ENCODE peak calls at places on chromosome X, in seven cellular contexts. L is K562, F is H1, G is HCT116, N is SK-N-SH, C is HepG2, D is GM12878. T is an unnamed sample.

GRCh38 chrX:318739-319578 is at the start of gene GTPBP6:
- DNase-seq in C (peak), G (peak), L (peak), D (peak), N (peak), F (peak), T (peak)

GRCh38 chrX:142089193-142089592 is 115.9 kb downstream of the MAGEC2 start:
- DNase-seq in D (no peak), N (peak), G (no peak), L (no peak), C (no peak), F (no peak), T (peak)

GRCh38 chrX:66023726-66024467 is 16.0 kb downstream of the VSIG4 start:
- DNase-seq in N (no peak), C (no peak), L (no peak), D (no peak), F (no peak), G (no peak), T (no peak)

GRCh38 chrX:133921764-133922389 is 63.5 kb downstream of the GPC3 start:
- DNase-seq in N (peak), D (no peak), F (peak), L (peak), G (peak), C (peak), T (peak)

GRCh38 chrX:108511721-108512120 is 72.1 kb downstream of the COL4A5 start:
- DNase-seq in D (no peak), L (no peak), G (no peak), C (no peak), F (no peak), N (no peak), T (no peak)

GRCh38 chrX:105120460-105120859 is 100.0 kb downstream of the TEX13A start:
- DNase-seq in D (no peak), L (no peak), G (no peak), N (no peak), F (no peak), C (no peak), T (no peak)

GRCh38 chrX:149151805-149152757 is 353.0 kb downstream of the IDS start:
- DNase-seq in F (no peak), D (peak), L (no peak), G (no peak), C (no peak), N (no peak), T (no peak)

GRCh38 chrX:118823263-118824172 is at the start of gene ZCCHC12:
- DNase-seq in L (peak), N (peak), D (no peak), F (peak), G (peak), C (peak), T (no peak)

GRCh38 chrX:72238721-72239475 is at the start of gene ERCC6L:
- DNase-seq in N (peak), D (peak), L (peak), C (peak), G (peak), F (peak), T (peak)

GRCh38 chrX:65610040-65610439 is 57.4 kb upstream of the MSN start:
- DNase-seq in G (no peak), F (no peak), D (no peak), C (no peak), L (no peak), N (no peak), T (no peak)

GRCh38 chrX:149853925-149854324 is 27.1 kb upstream of the MAGEA8 start:
- DNase-seq in N (no peak), C (no peak), D (no peak), G (no peak), L (peak), F (no peak), T (no peak)

GRCh38 chrX:9566150-9566621 is 101.3 kb downstream of the TBL1X start:
- DNase-seq in D (no peak), L (peak), N (no peak), C (peak), G (peak), F (no peak), T (no peak)

GRCh38 chrX:40207626-40208025 is 109.9 kb upstream of the BCOR start:
- DNase-seq in G (no peak), N (no peak), L (peak), D (no peak), C (no peak), F (no peak), T (no peak)

GRCh38 chrX:37361596-37361995 is 12.4 kb downstream of the PRRG1 start:
- DNase-seq in D (no peak), N (no peak), F (no peak), L (no peak), C (no peak), G (no peak), T (no peak)

GRCh38 chrX:141341341-141341740 is 99.0 kb upstream of the SPANXC start:
- DNase-seq in C (no peak), F (no peak), G (no peak), L (no peak), D (no peak), N (no peak), T (peak)

GRCh38 chrX:48597353-48598264 is at the start of gene WDR13:
- DNase-seq in C (peak), F (peak), N (peak), G (peak), L (peak), D (peak), T (peak)

GRCh38 chrX:15744181-15744867 is 6.3 kb downstream of the CA5B start:
- DNase-seq in F (no peak), N (no peak), L (no peak), D (no peak), G (no peak), C (peak), T (no peak)

DNA sequence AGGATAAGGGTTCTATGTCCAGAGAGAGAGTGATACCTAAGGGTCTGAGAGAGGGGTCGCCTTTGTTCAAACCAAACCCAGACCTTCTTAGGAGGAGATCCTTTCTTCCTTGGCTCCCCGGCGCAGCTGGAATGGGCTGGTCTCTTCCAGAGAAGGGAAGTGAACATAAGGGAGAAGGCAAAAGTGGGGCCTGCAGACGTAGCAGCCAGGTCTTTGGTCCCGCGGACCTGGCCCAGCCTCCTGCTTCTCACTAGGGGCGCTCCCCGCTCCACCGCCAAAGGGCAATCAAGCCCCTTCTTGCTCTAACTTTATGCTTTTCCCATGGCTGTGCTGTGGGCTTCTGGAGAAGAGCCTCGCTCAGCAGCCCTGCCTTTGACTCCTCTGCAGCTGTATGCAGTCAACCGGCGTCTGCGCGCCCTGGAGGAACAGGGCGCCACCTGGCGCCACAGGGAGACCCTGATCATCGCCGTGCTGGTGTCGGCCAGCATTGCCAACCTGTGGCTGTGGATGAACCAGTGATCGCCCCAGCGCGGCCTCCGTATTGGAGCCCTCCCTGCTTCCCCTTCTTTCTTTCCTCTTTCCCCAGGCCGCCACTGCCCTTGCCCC is 6.5 kb downstream of the FATE1 start:
- DNase-seq in L (peak), N (peak), G (peak), C (peak), D (no peak), F (peak), T (no peak)
- TF ChIP-seq SIN3A in L (no peak), N (no peak), G (no peak), C (no peak), D (no peak), F (no peak), T (no peak)

GRCh38 chrX:29617725-29618124 is 597.6 kb upstream of the MAGEB2 start:
- DNase-seq in C (no peak), L (no peak), G (no peak), N (no peak), F (no peak), D (no peak), T (no peak)
- TF ChIP-seq CTCF in C (no peak), L (no peak), G (no peak), N (peak), F (peak), D (peak), T (peak)

GRCh38 chrX:29453333-29453732 is 762.0 kb upstream of the MAGEB2 start:
- DNase-seq in F (no peak), G (no peak), D (no peak), N (no peak), C (no peak), L (no peak), T (no peak)

DNA sequence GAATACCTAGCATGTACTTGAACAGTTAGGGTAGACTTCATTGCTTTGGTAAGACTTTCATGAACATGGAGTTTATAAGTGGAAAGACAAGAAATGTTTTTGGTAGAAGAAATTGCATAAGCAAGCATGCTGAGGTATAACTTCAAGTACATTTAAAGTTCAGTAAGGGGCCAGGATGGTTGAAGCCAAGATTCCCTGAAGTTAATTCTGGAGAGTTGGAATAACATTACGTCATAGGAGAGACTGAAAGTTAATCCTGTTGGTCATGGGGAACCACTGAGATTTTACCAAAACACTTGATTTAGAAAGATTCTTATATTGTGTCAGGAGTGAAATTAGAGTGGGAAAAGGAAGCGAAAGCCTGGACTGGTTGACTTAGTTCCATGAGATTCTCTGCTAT is 767.5 kb upstream of the MAGEB2 start:
- DNase-seq in G (no peak), D (no peak), N (no peak), C (no peak), F (no peak), L (no peak), T (no peak)
- TF ChIP-seq SIN3A in G (no peak), D (no peak), N (no peak), C (no peak), F (no peak), L (no peak), T (no peak)

GRCh38 chrX:103678199-103678993 is 8.1 kb downstream of the MORF4L2 start:
- DNase-seq in D (no peak), N (no peak), F (no peak), C (no peak), G (no peak), L (no peak), T (no peak)

GRCh38 chrX:103669745-103670144 is 16.8 kb downstream of the MORF4L2 start:
- DNase-seq in N (no peak), C (no peak), D (no peak), L (no peak), G (no peak), F (no peak), T (no peak)

DNA sequence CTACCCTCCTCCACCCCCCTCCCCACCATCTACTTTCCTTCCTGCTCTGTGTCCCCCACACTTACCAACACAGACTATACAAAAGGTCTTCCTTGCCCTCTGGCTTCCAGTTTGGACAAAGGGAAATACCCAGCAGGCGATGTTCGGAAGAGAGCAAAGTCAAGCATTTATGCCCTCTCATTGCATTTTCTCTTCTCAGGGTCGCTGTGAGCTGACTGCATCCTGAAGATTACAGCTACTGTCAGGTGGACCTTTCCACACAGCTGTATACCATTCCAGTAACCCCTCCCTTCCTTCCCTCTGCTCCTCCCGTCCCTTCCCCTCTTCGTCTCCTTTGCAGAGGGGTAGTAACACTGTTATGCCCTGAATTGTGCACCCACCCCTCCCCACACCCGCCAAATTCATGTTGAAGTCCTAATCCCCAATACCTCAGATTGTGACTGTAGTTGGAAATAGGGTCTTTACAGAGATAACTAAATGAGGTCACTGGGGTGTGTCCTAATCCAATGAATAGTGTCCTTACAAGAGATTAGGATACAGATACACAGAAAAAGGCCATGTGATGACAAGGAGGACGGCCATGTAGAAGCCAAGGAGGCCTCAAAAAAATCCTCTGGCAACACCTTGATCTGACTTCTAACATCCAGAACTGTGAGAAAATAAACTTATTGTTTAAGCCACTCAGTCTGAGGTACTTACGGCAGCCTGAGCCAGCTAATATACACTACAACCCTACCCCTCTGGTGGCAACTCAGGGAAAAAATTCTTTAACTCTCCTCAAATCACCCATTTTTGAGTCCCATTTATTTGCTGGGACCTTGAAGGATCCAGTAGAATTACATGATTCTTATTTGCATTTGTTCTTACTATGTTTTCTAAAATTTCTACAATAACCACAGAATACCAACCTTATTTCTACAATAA is 11.7 kb downstream of the MORF4L2 start:
- DNase-seq in D (no peak), F (no peak), L (no peak), N (no peak), C (no peak), G (no peak), T (no peak)
- TF ChIP-seq CTCF in D (no peak), F (peak), L (no peak), N (no peak), C (no peak), G (no peak), T (no peak)

GRCh38 chrX:151181088-151181487 is 4.7 kb downstream of the GPR50 start:
- DNase-seq in C (no peak), G (no peak), F (no peak), D (no peak), N (no peak), L (no peak), T (no peak)
- TF ChIP-seq SIN3A in C (no peak), G (no peak), F (no peak), D (no peak), N (no peak), L (no peak), T (no peak)

GRCh38 chrX:17081535-17081934 is 135.1 kb downstream of the REPS2 start:
- DNase-seq in F (no peak), D (no peak), L (no peak), G (no peak), C (no peak), N (no peak), T (no peak)

GRCh38 chrX:17086317-17086716 is 139.9 kb downstream of the REPS2 start:
- DNase-seq in D (no peak), F (no peak), C (no peak), G (no peak), N (no peak), L (no peak), T (no peak)

GRCh38 chrX:17078031-17078730 is 131.7 kb downstream of the REPS2 start:
- DNase-seq in G (no peak), L (no peak), D (no peak), F (no peak), N (no peak), C (no peak), T (no peak)

GRCh38 chrX:17081969-17082368 is 135.5 kb downstream of the REPS2 start:
- DNase-seq in L (no peak), F (no peak), G (no peak), C (no peak), N (no peak), D (no peak), T (no peak)

GRCh38 chrX:17082831-17083230 is 136.4 kb downstream of the REPS2 start:
- DNase-seq in C (peak), G (peak), L (peak), N (peak), D (no peak), F (no peak), T (no peak)
- TF ChIP-seq CTCF in C (peak), G (peak), L (peak), N (peak), D (no peak), F (peak), T (peak)

GRCh38 chrX:152817082-152817744 is 13.3 kb downstream of the CETN2 start:
- DNase-seq in G (no peak), F (no peak), C (no peak), L (peak), D (no peak), N (peak), T (no peak)
- TF ChIP-seq SIN3A in G (no peak), F (no peak), C (no peak), L (no peak), D (no peak), N (no peak), T (no peak)

DNA sequence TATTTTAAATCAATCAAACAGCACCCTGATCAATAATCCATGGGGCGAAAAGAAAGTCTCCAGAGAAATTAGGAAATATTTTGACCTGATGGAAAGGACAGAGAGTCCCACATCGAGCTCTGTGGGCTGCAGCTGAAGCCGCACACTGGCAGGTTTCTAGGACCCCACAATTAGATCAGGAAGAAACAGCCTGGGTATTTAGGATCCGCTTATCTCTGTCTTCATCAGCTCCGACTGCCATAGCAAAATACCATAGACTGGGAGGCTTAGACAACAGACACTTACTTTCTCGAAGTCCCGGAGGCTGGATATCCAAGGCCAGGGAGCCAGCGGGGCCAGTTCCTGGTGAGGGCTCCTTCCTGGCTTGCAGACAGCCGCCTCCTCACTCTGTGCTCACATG is 36.4 kb downstream of the CCNQ start:
- DNase-seq in D (no peak), F (no peak), N (peak), C (no peak), G (no peak), L (no peak), T (no peak)
- TF ChIP-seq CTCF in D (no peak), F (no peak), N (no peak), C (no peak), G (no peak), L (no peak), T (no peak)